ENCODE peak calls at places on chromosomes 7 and 10, in four cellular contexts. Z is GM10248, Q is NCI-H1417 treated with DMSO at 0.1 percent for 48 hours, V is GM12892. S is an unnamed sample.

GRCh38 chr10:80260295-80261243 is 28.9 kb downstream of the MAT1A start:
- DNase-seq in Z (peak; percentile 55), Q (no peak), V (no peak), S (peak; percentile 20)

GRCh38 chr10:133461841-133462240 is 8.1 kb downstream of the SCART1 start:
- DNase-seq in V (no peak), Q (no peak), Z (no peak), S (no peak)

GRCh38 chr10:113563306-113564088 is 10.6 kb downstream of the HABP2 start:
- DNase-seq in Z (peak; percentile 87), Q (no peak), V (peak; percentile 77), S (peak; percentile 82)

GRCh38 chr7:81150951-81151361 is 232.1 kb upstream of the SEMA3C start:
- DNase-seq in V (no peak), Z (no peak), Q (no peak), S (no peak)

GRCh38 chr10:88442681-88443080 is 140.4 kb downstream of the RNLS start:
- DNase-seq in Z (no peak), Q (no peak), V (no peak), S (no peak)

GRCh38 chr7:141439776-141440175 is 111.4 kb upstream of the AGK start:
- DNase-seq in Q (no peak), V (no peak), Z (no peak), S (no peak)

GRCh38 chr10:102783541-102783930 is 39.8 kb downstream of the WBP1L start:
- DNase-seq in Z (no peak), V (no peak), Q (no peak), S (no peak)

GRCh38 chr7:141160246-141160855 is 86.5 kb downstream of the TMEM178B start:
- DNase-seq in V (no peak), Q (no peak), Z (no peak), S (no peak)

GRCh38 chr10:52883996-52884871 is 111.7 kb upstream of the MBL2 start:
- DNase-seq in Z (peak; percentile 62), Q (peak; percentile 0), V (peak; percentile 23), S (peak; percentile 36)

GRCh38 chr10:43374194-43374593 is 2.8 kb downstream of the FXYD4 start:
- DNase-seq in Z (no peak), Q (no peak), V (no peak), S (no peak)

GRCh38 chr10:99784731-99785441 is 2.4 kb downstream of the ABCC2 start:
- DNase-seq in Z (no peak), V (no peak), Q (no peak), S (no peak)

GRCh38 chr7:12730523-12730922 is 43.1 kb downstream of the ARL4A start:
- DNase-seq in Q (no peak), V (no peak), Z (no peak), S (no peak)

GRCh38 chr7:854118-854775 is 22.0 kb downstream of the SUN1 start:
- DNase-seq in Z (no peak), Q (no peak), V (no peak), S (no peak)

GRCh38 chr10:72001026-72001380 is 36.8 kb downstream of the CHST3 start:
- DNase-seq in Q (no peak), Z (no peak), V (no peak), S (no peak)

GRCh38 chr10:103745264-103746247 is 109.8 kb downstream of the SH3PXD2A start:
- DNase-seq in Z (no peak), V (no peak), Q (no peak), S (no peak)

GRCh38 chr7:105741993-105742392 is 134.4 kb downstream of the ATXN7L1 start:
- DNase-seq in Z (no peak), V (no peak), Q (no peak), S (no peak)

S was measured in GM19239.